ENCODE peak calls at places on chromosomes 2 and 18, in seven cellular contexts. G is H1, Z is H9, J is neuronal stem cell, L is mesenchymal stem cell, T is trophoblast cell, F is IMR-90. O is an unnamed sample.

GRCh38 chr2:198371902-198372611 is 567.7 kb downstream of the PLCL1 start:
- DNase-seq in L (peak; percentile 6), Z (no peak), G (no peak), J (no peak), T (no peak), F (no peak), O (no peak)

GRCh38 chr2:68739261-68740183 is 4.9 kb downstream of the ARHGAP25 start:
- DNase-seq in G (no peak), Z (no peak), L (no peak), F (no peak), T (no peak), J (no peak), O (no peak)

GRCh38 chr2:171712051-171712450 is 24.8 kb downstream of the DYNC1I2 start:
- DNase-seq in Z (no peak), G (no peak), T (no peak), L (peak; percentile 78), J (no peak), F (peak; percentile 92), O (peak; percentile 6)

GRCh38 chr18:55577812-55578539 is 10.0 kb downstream of the TCF4 start:
- DNase-seq in J (no peak), Z (no peak), G (no peak), T (peak; percentile 13), F (no peak), L (no peak), O (peak; percentile 33)

GRCh38 chr2:168072626-168073303 is 174.6 kb downstream of the STK39 start:
- DNase-seq in L (no peak), Z (no peak), T (no peak), F (no peak), G (no peak), J (no peak), O (no peak)

GRCh38 chr2:112698834-112699515 is 21.8 kb upstream of the NT5DC4 start:
- DNase-seq in G (no peak), F (no peak), Z (no peak), L (no peak), J (no peak), T (no peak), O (no peak)

GRCh38 chr2:98910349-98911125 is 25.5 kb downstream of the CRACDL start:
- DNase-seq in G (no peak), J (no peak), Z (no peak), F (no peak), L (no peak), T (no peak), O (no peak)

GRCh38 chr2:152376385-152376784 is 41.4 kb downstream of the FMNL2 start:
- DNase-seq in G (no peak), Z (no peak), F (no peak), T (peak; percentile 86), L (no peak), J (no peak), O (peak; percentile 52)

GRCh38 chr2:191231995-191232394 is 13.2 kb upstream of the MYO1B start:
- DNase-seq in G (no peak), L (peak; percentile 58), J (no peak), T (peak; percentile 21), Z (no peak), F (peak; percentile 48), O (no peak)

GRCh38 chr2:104849618-104850097 is 4.3 kb upstream of the POU3F3 start:
- DNase-seq in T (peak; percentile 74), Z (peak; percentile 63), L (peak; percentile 29), F (peak; percentile 45), G (no peak), J (no peak), O (peak; percentile 72)

GRCh38 chr18:60861575-60861974 is 471.7 kb upstream of the CDH20 start:
- DNase-seq in J (no peak), Z (no peak), G (no peak), F (no peak), T (no peak), L (no peak), O (no peak)

GRCh38 chr18:10787293-10787901 is 261.6 kb downstream of the NAPG start:
- DNase-seq in T (peak; percentile 61), J (peak; percentile 63), L (peak; percentile 84), F (peak; percentile 80), Z (peak; percentile 67), G (no peak), O (peak; percentile 75)

GRCh38 chr2:23381084-23381483 is 3.9 kb upstream of the KLHL29 start:
- DNase-seq in Z (no peak), J (no peak), T (peak; percentile 90), G (no peak), L (peak; percentile 78), F (peak; percentile 77), O (peak; percentile 88)

GRCh38 chr2:44304258-44304657 is 29.0 kb downstream of the SLC3A1 start:
- DNase-seq in J (no peak), F (no peak), T (no peak), L (no peak), G (no peak), Z (no peak), O (no peak)

DNA sequence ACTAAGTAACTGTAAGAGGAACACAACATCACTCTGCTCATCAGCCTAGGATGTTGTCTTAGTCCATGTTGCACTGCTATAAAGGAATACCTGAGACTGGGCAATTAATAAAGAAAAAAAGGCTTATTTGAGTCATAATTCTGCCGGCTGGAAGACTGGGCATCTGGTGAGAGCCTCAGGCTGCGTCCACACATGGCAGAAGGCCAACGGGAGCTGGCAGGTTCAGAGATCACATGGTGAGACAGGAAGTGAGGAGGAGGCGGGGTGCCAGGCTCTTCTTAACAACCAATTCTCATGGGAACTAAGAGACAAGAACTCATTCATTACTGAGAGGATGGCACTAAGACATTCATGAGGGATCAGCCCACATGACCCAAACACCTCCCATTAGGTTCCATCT is 46.8 kb downstream of the EPG5 start:
- DNase-seq in Z (no peak), T (no peak), F (peak; percentile 62), G (no peak), L (no peak), J (no peak), O (no peak)
- H3K18ac ChIP-seq in Z (no peak overlapping the region), T (no peak overlapping the region), F (no peak overlapping the region), G (no peak overlapping the region), L (no peak overlapping the region), J (no peak overlapping the region), O (no peak overlapping the region)

GRCh38 chr2:174217883-174218282 is 30.4 kb downstream of the OLA1 start:
- DNase-seq in F (no peak), J (no peak), L (no peak), Z (no peak), T (no peak), G (no peak), O (no peak)
- H2BK120ac ChIP-seq in F (no peak overlapping the region), J (no peak overlapping the region), L (no peak overlapping the region), Z (no peak overlapping the region), T (no peak overlapping the region), G (no peak overlapping the region), O (no peak overlapping the region)

GRCh38 chr2:102334471-102334870 is 21.1 kb upstream of the IL18R1 start:
- DNase-seq in F (peak; percentile 51), G (no peak), J (no peak), T (no peak), L (peak; percentile 63), Z (no peak), O (no peak)

GRCh38 chr2:102335871-102336366 is 19.7 kb upstream of the IL18R1 start:
- DNase-seq in L (peak; percentile 64), F (no peak), Z (no peak), G (no peak), T (no peak), J (no peak), O (peak; percentile 69)

GRCh38 chr2:102336502-102336945 is 19.1 kb upstream of the IL18R1 start:
- DNase-seq in G (no peak), J (no peak), F (peak; percentile 32), L (peak; percentile 18), Z (no peak), T (no peak), O (no peak)

GRCh38 chr2:102337012-102337411 is 18.6 kb upstream of the IL18R1 start:
- DNase-seq in T (no peak), L (peak; percentile 42), Z (no peak), G (no peak), F (no peak), J (no peak), O (no peak)

DNA sequence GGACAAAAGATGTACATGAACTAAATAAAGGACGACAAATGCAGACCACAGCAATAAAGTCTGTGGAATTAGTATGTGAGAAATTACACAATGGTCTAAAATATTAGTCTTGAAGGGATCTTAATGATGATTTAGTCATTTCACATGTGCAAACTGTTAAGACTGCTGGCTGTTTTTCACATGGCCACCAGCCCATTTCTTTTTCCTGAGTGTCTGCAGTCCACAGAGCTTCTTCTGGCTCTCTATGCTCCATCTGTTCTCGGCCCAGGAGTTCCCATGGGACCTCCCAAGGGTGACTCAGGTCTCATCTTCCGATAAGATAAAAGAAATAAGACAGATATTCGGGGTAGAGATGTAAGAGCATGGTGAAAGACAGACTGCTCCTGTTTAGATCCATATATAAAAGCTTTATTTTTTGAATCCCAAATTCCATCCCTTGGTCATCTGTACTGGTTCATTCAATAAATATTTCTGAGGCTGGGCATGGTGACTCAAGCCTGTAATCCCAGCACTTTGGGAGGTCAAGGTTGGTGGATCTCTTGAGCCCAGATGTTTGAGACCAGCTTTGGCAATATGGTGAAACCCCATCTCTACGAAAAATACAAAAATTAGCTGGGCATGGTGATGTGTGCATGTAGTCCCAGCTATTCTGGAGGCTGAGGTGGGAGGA is 20.1 kb downstream of the IL1RL1 start:
- DNase-seq in F (no peak), L (no peak), G (no peak), Z (no peak), J (no peak), T (no peak), O (no peak)
- H3K18ac ChIP-seq in F (no peak overlapping the region), L (no peak overlapping the region), G (no peak overlapping the region), Z (no peak overlapping the region), J (no peak overlapping the region), T (no peak overlapping the region), O (no peak overlapping the region)

GRCh38 chr2:102111823-102112222 is 30.7 kb upstream of the IL1R1 start:
- DNase-seq in F (no peak), T (peak; percentile 30), L (no peak), Z (no peak), J (no peak), G (no peak), O (peak; percentile 65)

GRCh38 chr2:102112271-102112670 is 30.3 kb upstream of the IL1R1 start:
- DNase-seq in J (no peak), G (no peak), L (no peak), F (peak; percentile 29), Z (no peak), T (no peak), O (peak; percentile 62)

GRCh38 chr2:102109016-102109415 is 33.5 kb upstream of the IL1R1 start:
- DNase-seq in Z (no peak), J (no peak), F (peak; percentile 55), T (peak; percentile 15), L (no peak), G (no peak), O (no peak)

GRCh38 chr2:102110168-102110567 is 32.4 kb upstream of the IL1R1 start:
- DNase-seq in G (no peak), T (no peak), Z (no peak), J (no peak), F (no peak), L (no peak), O (no peak)

DNA sequence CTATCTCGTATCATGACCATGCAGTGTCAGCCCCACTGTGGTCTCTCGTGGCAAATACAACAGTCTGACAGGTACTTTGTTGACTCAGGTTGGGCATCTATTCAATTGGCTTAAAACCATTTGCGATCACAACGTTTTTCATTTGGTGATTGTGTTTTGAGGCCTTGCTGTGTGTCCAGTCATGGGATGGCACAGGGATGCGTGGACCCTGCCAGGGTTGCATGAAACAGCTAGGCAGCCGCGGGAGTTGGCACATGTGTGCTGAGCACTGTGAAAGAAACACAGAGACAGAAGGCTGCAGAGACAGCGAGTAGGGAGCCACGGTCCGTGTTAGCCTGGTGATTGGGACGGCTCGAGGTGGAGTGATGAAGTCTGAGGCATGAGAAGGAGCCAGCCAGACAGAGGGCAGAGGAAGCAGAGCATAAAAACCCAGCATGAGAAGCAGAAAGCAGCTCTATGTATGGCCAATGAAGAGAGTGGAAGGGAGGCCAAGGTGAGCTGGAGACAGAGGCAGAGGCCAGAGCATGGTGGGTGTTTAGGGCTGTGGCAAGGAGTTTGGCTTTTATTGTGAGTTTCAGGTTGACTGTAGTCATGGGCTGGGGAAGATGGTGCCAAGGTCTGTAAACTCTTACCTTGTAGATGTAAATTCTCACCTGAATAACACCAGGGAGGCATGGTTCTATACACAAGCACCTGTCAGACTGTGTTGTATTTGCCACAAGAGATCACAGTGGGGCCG is 31.8 kb upstream of the IL1R1 start:
- DNase-seq in F (no peak), G (no peak), J (no peak), L (no peak), T (no peak), Z (no peak), O (no peak)
- H2BK120ac ChIP-seq in F (peak overlapping the region; percentile 8), G (no peak overlapping the region), J (no peak overlapping the region), L (peak overlapping the region; percentile 82), T (no peak overlapping the region), Z (no peak overlapping the region), O (no peak overlapping the region)